ENCODE peak calls at places on chromosomes 16 and 17, in five cellular contexts. One of them, this sample, is unnamed.

GRCh38 chr17:31815212-31815611 is 43.8 kb downstream of the COPRS start:
- DNase-seq in AG04450: no peak
- DNase-seq in neuronal stem cell: no peak
- DNase-seq in K562: no peak
- DNase-seq in CD4-positive, alpha-beta memory T cell: no peak
- DNase-seq in this sample: no peak

GRCh38 chr16:74862743-74863244 is 88.2 kb upstream of the FA2H start:
- DNase-seq in neuronal stem cell: peak; percentile 33
- DNase-seq in CD4-positive, alpha-beta memory T cell: peak; percentile 56
- DNase-seq in AG04450: no peak
- DNase-seq in K562: peak; percentile 64
- DNase-seq in this sample: no peak

GRCh38 chr17:65143899-65144590 is 6.9 kb downstream of the RGS9 start:
- DNase-seq in K562: no peak
- DNase-seq in AG04450: no peak
- DNase-seq in neuronal stem cell: no peak
- DNase-seq in CD4-positive, alpha-beta memory T cell: no peak
- DNase-seq in this sample: no peak

GRCh38 chr16:29765167-29766032 is 12.7 kb upstream of the ZG16 start:
- DNase-seq in neuronal stem cell: no peak
- DNase-seq in AG04450: no peak
- DNase-seq in CD4-positive, alpha-beta memory T cell: no peak
- DNase-seq in K562: no peak
- DNase-seq in this sample: no peak

GRCh38 chr16:68718596-68718995 is 18.5 kb upstream of the CDH1 start:
- DNase-seq in K562: no peak
- DNase-seq in AG04450: no peak
- DNase-seq in CD4-positive, alpha-beta memory T cell: no peak
- DNase-seq in neuronal stem cell: no peak
- DNase-seq in this sample: no peak

GRCh38 chr17:34377078-34377823 is 14.2 kb upstream of the CCL1 start:
- DNase-seq in AG04450: no peak
- DNase-seq in CD4-positive, alpha-beta memory T cell: no peak
- DNase-seq in K562: no peak
- DNase-seq in neuronal stem cell: no peak
- DNase-seq in this sample: no peak

GRCh38 chr16:52492789-52493357 is 54.1 kb downstream of the TOX3 start:
- DNase-seq in CD4-positive, alpha-beta memory T cell: no peak
- DNase-seq in K562: no peak
- DNase-seq in neuronal stem cell: no peak
- DNase-seq in AG04450: no peak
- DNase-seq in this sample: no peak

GRCh38 chr17:22411185-22411784 is 719.0 kb downstream of the KCNJ18 start:
- DNase-seq in CD4-positive, alpha-beta memory T cell: no peak
- DNase-seq in K562: peak; percentile 41
- DNase-seq in neuronal stem cell: no peak
- DNase-seq in AG04450: no peak
- DNase-seq in this sample: no peak

GRCh38 chr16:751152-752007 is 9.2 kb upstream of the MSLN start:
- DNase-seq in CD4-positive, alpha-beta memory T cell: no peak
- DNase-seq in neuronal stem cell: no peak
- DNase-seq in K562: no peak
- DNase-seq in AG04450: no peak
- DNase-seq in this sample: no peak

GRCh38 chr17:82892869-82893565 is 53.2 kb upstream of the ZNF750 start:
- DNase-seq in neuronal stem cell: no peak
- DNase-seq in CD4-positive, alpha-beta memory T cell: peak; percentile 76
- DNase-seq in AG04450: no peak
- DNase-seq in K562: no peak
- DNase-seq in this sample: no peak

GRCh38 chr16:10490141-10490540 is 90.3 kb downstream of the EMP2 start:
- DNase-seq in AG04450: no peak
- DNase-seq in neuronal stem cell: no peak
- DNase-seq in CD4-positive, alpha-beta memory T cell: no peak
- DNase-seq in K562: no peak
- DNase-seq in this sample: no peak

GRCh38 chr17:49556183-49556943 is 19.3 kb upstream of the NXPH3 start:
- DNase-seq in AG04450: no peak
- DNase-seq in CD4-positive, alpha-beta memory T cell: peak; percentile 80
- DNase-seq in neuronal stem cell: peak; percentile 81
- DNase-seq in K562: peak; percentile 88
- DNase-seq in this sample: no peak

GRCh38 chr16:77849640-77850258 is 61.4 kb downstream of the VAT1L start:
- DNase-seq in K562: no peak
- DNase-seq in AG04450: no peak
- DNase-seq in CD4-positive, alpha-beta memory T cell: no peak
- DNase-seq in neuronal stem cell: no peak
- DNase-seq in this sample: no peak

GRCh38 chr17:71163121-71163812 is 957.6 kb upstream of the SOX9 start:
- DNase-seq in K562: no peak
- DNase-seq in AG04450: no peak
- DNase-seq in neuronal stem cell: no peak
- DNase-seq in CD4-positive, alpha-beta memory T cell: no peak
- DNase-seq in this sample: no peak

GRCh38 chr16:21037736-21038135 is 112.9 kb downstream of the DNAH3 start:
- DNase-seq in CD4-positive, alpha-beta memory T cell: no peak
- DNase-seq in AG04450: no peak
- DNase-seq in neuronal stem cell: no peak
- DNase-seq in K562: no peak
- DNase-seq in this sample: no peak

GRCh38 chr16:53159781-53160436 is 105.1 kb downstream of the CHD9 start:
- DNase-seq in CD4-positive, alpha-beta memory T cell: peak; percentile 47
- DNase-seq in K562: peak; percentile 45
- DNase-seq in AG04450: peak; percentile 18
- DNase-seq in neuronal stem cell: peak; percentile 37
- DNase-seq in this sample: peak; percentile 7

DNA sequence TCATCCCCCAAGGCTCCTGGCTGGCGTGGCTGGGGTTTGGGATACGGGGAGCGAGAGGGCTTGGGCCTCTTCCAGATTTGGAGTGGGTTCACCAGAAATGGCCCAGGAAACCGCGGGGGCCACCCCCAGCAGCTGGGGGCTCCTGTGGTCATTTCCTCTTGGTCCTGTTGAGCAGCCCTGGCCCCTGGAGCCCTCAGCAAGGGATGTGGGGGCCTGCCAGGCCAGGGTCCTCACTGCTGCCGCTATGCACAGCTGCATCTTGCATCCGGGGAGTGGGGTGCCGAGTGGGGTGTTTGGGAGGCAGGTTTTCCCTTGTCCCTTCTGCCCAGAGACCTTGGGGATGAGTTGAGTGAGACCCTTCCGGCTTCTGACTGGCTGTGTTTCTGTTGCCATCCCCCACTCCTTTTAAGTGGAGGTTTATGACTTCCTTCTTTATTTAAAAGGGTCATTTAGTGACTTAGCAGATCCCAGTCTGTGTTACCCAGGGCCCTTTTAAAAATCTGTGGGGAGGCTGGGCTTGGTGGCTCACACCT is 319.8 kb downstream of the SEC14L1 start:
- DNase-seq in neuronal stem cell: no peak
- DNase-seq in AG04450: no peak
- DNase-seq in K562: no peak
- DNase-seq in CD4-positive, alpha-beta memory T cell: no peak
- DNase-seq in this sample: no peak
- H3K27ac ChIP-seq in neuronal stem cell: peak overlapping the region; percentile 49
- H3K27ac ChIP-seq in AG04450: peak overlapping the region; percentile 39
- H3K27ac ChIP-seq in K562: peak overlapping the region; percentile 78
- H3K27ac ChIP-seq in CD4-positive, alpha-beta memory T cell: peak overlapping the region; percentile 73
- H3K27ac ChIP-seq in this sample: no peak overlapping the region

DNA sequence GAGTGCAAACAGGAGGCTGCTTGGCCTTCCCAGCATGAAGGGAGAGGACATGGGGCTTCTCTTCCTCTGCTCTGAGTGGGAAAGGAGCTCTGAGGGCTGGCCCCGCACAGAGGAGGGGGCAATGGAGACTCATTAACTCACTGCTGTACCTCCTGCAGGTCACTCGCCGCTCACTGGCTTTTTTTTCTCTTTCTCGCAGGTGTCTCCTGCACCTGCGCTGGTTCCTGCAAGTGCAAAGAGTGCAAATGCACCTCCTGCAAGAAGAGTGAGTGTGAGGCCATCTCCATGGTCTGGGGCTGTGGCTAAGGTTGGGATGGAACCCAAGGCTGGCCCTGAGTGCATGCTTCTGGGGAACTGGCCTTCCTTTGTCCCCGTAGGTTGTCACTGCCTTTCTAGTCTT is 717 bp downstream of the MT1F start:
- DNase-seq in K562: no peak
- DNase-seq in AG04450: no peak
- DNase-seq in CD4-positive, alpha-beta memory T cell: no peak
- DNase-seq in neuronal stem cell: no peak
- DNase-seq in this sample: no peak
- H3K4me3 ChIP-seq in K562: no peak overlapping the region
- H3K4me3 ChIP-seq in AG04450: no peak overlapping the region
- H3K4me3 ChIP-seq in CD4-positive, alpha-beta memory T cell: peak overlapping the region; percentile 65
- H3K4me3 ChIP-seq in neuronal stem cell: no peak overlapping the region
- H3K4me3 ChIP-seq in this sample: no peak overlapping the region

GRCh38 chr17:74140282-74140681 is 63.2 kb upstream of the RPL38 start:
- DNase-seq in CD4-positive, alpha-beta memory T cell: no peak
- DNase-seq in neuronal stem cell: no peak
- DNase-seq in K562: no peak
- DNase-seq in AG04450: no peak
- DNase-seq in this sample: no peak
- H3K9me3 ChIP-seq in CD4-positive, alpha-beta memory T cell: no peaks in the 10 kb centered on the region
- H3K9me3 ChIP-seq in neuronal stem cell: peaks cover 4% of the 10 kb centered on the region
- H3K9me3 ChIP-seq in K562: no peaks in the 10 kb centered on the region
- H3K9me3 ChIP-seq in AG04450: no peaks in the 10 kb centered on the region
- H3K9me3 ChIP-seq in this sample: no peaks in the 10 kb centered on the region

GRCh38 chr16:69727916-69728270 is 1.5 kb upstream of the NQO1 start:
- DNase-seq in CD4-positive, alpha-beta memory T cell: no peak
- DNase-seq in neuronal stem cell: no peak
- DNase-seq in AG04450: no peak
- DNase-seq in K562: no peak
- DNase-seq in this sample: no peak
- H3K27ac ChIP-seq in CD4-positive, alpha-beta memory T cell: no peak overlapping the region
- H3K27ac ChIP-seq in neuronal stem cell: peak overlapping the region; percentile 4
- H3K27ac ChIP-seq in AG04450: no peak overlapping the region
- H3K27ac ChIP-seq in K562: peak overlapping the region; percentile 97
- H3K27ac ChIP-seq in this sample: no peak overlapping the region

GRCh38 chr16:46813611-46814010 is 17.4 kb downstream of the C16orf87 start:
- DNase-seq in neuronal stem cell: no peak
- DNase-seq in CD4-positive, alpha-beta memory T cell: no peak
- DNase-seq in AG04450: no peak
- DNase-seq in K562: no peak
- DNase-seq in this sample: no peak

GRCh38 chr16:46811682-46812081 is 19.3 kb downstream of the C16orf87 start:
- DNase-seq in K562: no peak
- DNase-seq in neuronal stem cell: no peak
- DNase-seq in CD4-positive, alpha-beta memory T cell: no peak
- DNase-seq in AG04450: no peak
- DNase-seq in this sample: no peak

GRCh38 chr16:46812781-46813555 is 18.0 kb downstream of the C16orf87 start:
- DNase-seq in K562: no peak
- DNase-seq in neuronal stem cell: no peak
- DNase-seq in CD4-positive, alpha-beta memory T cell: no peak
- DNase-seq in AG04450: no peak
- DNase-seq in this sample: no peak

GRCh38 chr16:46803373-46803772 is 27.6 kb downstream of the C16orf87 start:
- DNase-seq in AG04450: no peak
- DNase-seq in K562: no peak
- DNase-seq in neuronal stem cell: no peak
- DNase-seq in CD4-positive, alpha-beta memory T cell: no peak
- DNase-seq in this sample: no peak

DNA sequence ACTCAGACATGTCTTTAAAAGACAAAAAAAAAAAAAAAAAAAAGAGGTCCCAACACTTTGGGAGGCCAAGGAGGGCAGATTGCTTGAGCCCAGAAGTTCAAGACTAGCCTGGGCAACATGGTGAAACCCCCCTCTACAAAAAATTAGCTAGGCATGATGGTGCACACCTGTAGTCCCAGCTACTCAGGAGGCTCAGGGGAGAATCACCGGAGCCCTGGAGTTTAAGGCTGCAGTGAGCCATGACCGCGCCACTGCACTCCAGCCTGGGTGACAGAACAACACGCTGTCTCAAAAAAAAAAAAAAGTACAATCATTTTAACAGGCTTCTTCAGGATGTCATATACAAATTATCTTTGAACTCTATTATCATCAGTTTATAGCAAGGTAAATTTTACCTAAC is 22.0 kb downstream of the C16orf87 start:
- DNase-seq in AG04450: no peak
- DNase-seq in neuronal stem cell: no peak
- DNase-seq in K562: no peak
- DNase-seq in CD4-positive, alpha-beta memory T cell: no peak
- DNase-seq in this sample: no peak
- H3K4me3 ChIP-seq in AG04450: no peak overlapping the region
- H3K4me3 ChIP-seq in neuronal stem cell: no peak overlapping the region
- H3K4me3 ChIP-seq in K562: no peak overlapping the region
- H3K4me3 ChIP-seq in CD4-positive, alpha-beta memory T cell: no peak overlapping the region
- H3K4me3 ChIP-seq in this sample: no peak overlapping the region

DNA sequence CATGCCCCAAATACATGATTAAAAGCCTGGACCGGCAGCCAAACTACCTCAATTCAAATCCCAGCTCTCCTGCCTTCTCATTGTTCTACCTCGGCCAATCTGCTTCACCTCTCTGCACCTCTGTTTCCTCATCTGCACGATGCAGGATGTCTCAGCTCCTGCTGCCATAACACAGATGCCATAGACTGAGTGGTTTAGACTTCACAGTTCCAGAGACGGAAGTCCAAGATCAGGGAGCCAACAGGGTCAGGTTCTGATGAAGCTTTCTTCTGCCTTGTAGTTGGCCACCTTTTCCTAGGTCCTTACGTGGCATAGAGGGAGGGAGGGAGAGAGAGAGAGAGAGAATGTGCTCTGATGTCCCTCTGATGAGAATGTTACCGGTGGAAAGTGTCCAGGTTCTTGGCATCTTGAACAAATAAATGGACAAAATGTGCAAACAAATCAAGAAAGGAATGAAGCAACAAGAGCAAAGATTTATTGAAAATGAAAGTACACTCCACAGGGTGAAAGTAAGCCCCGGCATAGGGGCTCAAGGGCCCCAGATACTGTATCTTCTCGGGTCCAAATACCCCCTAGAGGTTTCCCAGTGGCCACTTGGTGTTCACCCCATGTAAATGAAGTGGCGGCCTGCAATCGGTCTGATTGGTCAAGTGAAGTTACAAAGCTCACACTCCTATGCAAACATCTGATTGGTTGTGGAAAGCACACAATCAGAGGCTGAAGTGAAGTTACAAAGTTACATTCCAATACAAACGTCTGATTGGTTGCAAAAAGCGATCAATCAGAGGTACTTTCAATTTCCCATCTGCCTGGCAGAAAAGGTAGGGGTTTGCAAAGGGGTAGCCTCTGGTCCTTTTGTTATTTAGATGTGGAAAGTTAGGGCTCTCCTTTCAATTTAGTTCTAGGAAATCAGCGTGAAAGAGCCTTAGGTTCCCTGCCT is 43.3 kb upstream of the ZCCHC14 start:
- DNase-seq in CD4-positive, alpha-beta memory T cell: no peak
- DNase-seq in AG04450: no peak
- DNase-seq in neuronal stem cell: no peak
- DNase-seq in K562: no peak
- DNase-seq in this sample: no peak
- H3K9me3 ChIP-seq in CD4-positive, alpha-beta memory T cell: no peaks in the 10 kb centered on the region
- H3K9me3 ChIP-seq in AG04450: peaks cover 35% of the 10 kb centered on the region
- H3K9me3 ChIP-seq in neuronal stem cell: peaks cover 9% of the 10 kb centered on the region
- H3K9me3 ChIP-seq in K562: peaks cover 1% of the 10 kb centered on the region
- H3K9me3 ChIP-seq in this sample: peaks cover 5% of the 10 kb centered on the region

GRCh38 chr16:57530104-57530522 is 6.3 kb downstream of the CCDC102A start:
- DNase-seq in AG04450: peak; percentile 29
- DNase-seq in neuronal stem cell: no peak
- DNase-seq in K562: peak; percentile 69
- DNase-seq in CD4-positive, alpha-beta memory T cell: peak; percentile 59
- DNase-seq in this sample: no peak
- H3K27ac ChIP-seq in AG04450: no peak overlapping the region
- H3K27ac ChIP-seq in neuronal stem cell: no peak overlapping the region
- H3K27ac ChIP-seq in K562: no peak overlapping the region
- H3K27ac ChIP-seq in CD4-positive, alpha-beta memory T cell: peak overlapping the region; percentile 60
- H3K27ac ChIP-seq in this sample: no peak overlapping the region